ENCODE peak calls at places on chromosomes 3 and 15, in six cellular contexts. B, W, V, E, H and D are unnamed samples.
A peak's percentile ranks its signal among the peaks of the same experiment; 100 is the strongest.

GRCh38 chr3:119783883-119784282 is 2.0 kb downstream of the NR1I2 start:
- DNase-seq in B (no peak), W (no peak), V (no peak), H (no peak), E (no peak), D (no peak)

GRCh38 chr3:187025254-187025655 is 94.9 kb downstream of the ST6GAL1 start:
- DNase-seq in V (no peak), B (peak; percentile 71), H (no peak), W (peak; percentile 84), E (peak; percentile 64), D (peak; percentile 42)

GRCh38 chr15:62783303-62783957 is 259.1 kb upstream of the TPM1 start:
- DNase-seq in V (no peak), B (no peak), W (no peak), H (peak; percentile 61), E (no peak), D (no peak)

GRCh38 chr3:172221550-172221949 is 182.2 kb downstream of the FNDC3B start:
- DNase-seq in V (no peak), B (no peak), W (no peak), E (no peak), H (peak; percentile 54), D (no peak)

GRCh38 chr3:114214542-114215341 is 22.6 kb downstream of the ZNF80 start:
- DNase-seq in H (no peak), W (peak; percentile 83), E (peak; percentile 28), B (peak; percentile 50), V (no peak), D (no peak)

GRCh38 chr15:96122077-96123027 is 208.1 kb upstream of the NR2F2 start:
- DNase-seq in H (no peak), E (no peak), V (no peak), W (no peak), B (no peak), D (no peak)

GRCh38 chr3:139286241-139286640 is 57.6 kb upstream of the MRPS22 start:
- DNase-seq in E (no peak), B (no peak), H (no peak), V (no peak), W (no peak), D (no peak)

GRCh38 chr15:69092159-69092558 is 68.3 kb upstream of the GLCE start:
- DNase-seq in H (no peak), E (no peak), W (no peak), V (no peak), B (no peak), D (no peak)

GRCh38 chr3:38163117-38163870 is 2.0 kb upstream of the OXSR1 start:
- DNase-seq in H (no peak), W (peak; percentile 76), E (no peak), B (peak; percentile 33), V (no peak), D (no peak)